ENCODE peak calls at places on chromosomes 1 and 21, in four cellular contexts. P is caudate nucleus, Y is SW480, V is NCI-H1105. Q is an unnamed sample.

GRCh38 chr21:17783816-17784598 is 35.1 kb downstream of the C21orf91 start:
- DNase-seq in V (no peak), Y (no peak), P (no peak), Q (no peak)

GRCh38 chr1:15764269-15764764 is 5.7 kb downstream of the FBLIM1 start:
- DNase-seq in Y (peak; percentile 30), P (no peak), V (no peak), Q (no peak)

GRCh38 chr1:230745071-230745470 is 2.1 kb upstream of the CAPN9 start:
- DNase-seq in V (no peak), Y (no peak), P (no peak), Q (no peak)

GRCh38 chr1:98001764-98002163 is 80.9 kb upstream of the DPYD start:
- DNase-seq in V (no peak), Y (no peak), P (no peak), Q (no peak)

GRCh38 chr1:24968941-24969585 is 39.0 kb upstream of the RUNX3 start:
- DNase-seq in P (no peak), V (no peak), Y (peak; percentile 78), Q (no peak)

GRCh38 chr1:1434812-1435093 is 737 bp upstream of the VWA1 start:
- DNase-seq in Y (no peak), P (no peak), V (no peak), Q (no peak)

GRCh38 chr1:112262301-112262700 is 133.7 kb upstream of the CTTNBP2NL start:
- DNase-seq in Y (no peak), V (no peak), P (no peak), Q (no peak)

GRCh38 chr21:33268736-33269441 is 2.7 kb downstream of the IL10RB start:
- DNase-seq in Y (peak; percentile 93), P (no peak), V (peak; percentile 86), Q (peak; percentile 6)

GRCh38 chr1:233625510-233625981 is 11.6 kb downstream of the KCNK1 start:
- DNase-seq in P (no peak), Y (no peak), V (no peak), Q (no peak)

Q was measured in NCI-H2081 treated with DMSO at 0.1 percent for 48 hours.